ENCODE peak calls at places on chromosomes 4 and X, in nine cellular contexts. J is fibroblast of lung, N is foreskin keratinocyte, Y is GM23338, R is aorta, G is GM23248, F is GM12878, L is RWPE1, D is kidney. U is an unnamed sample.

GRCh38 chr4:8427761-8428287 is 12.7 kb downstream of the ACOX3 start:
- DNase-seq in J (peak), G (peak), N (no peak), Y (peak), R (no peak), L (no peak), D (no peak), F (no peak), U (no peak)

GRCh38 chr4:1126506-1126905 is 13.1 kb upstream of the RNF212 start:
- DNase-seq in L (no peak), D (no peak), J (peak), R (no peak), G (peak), F (no peak), N (no peak), Y (no peak), U (no peak)

GRCh38 chr4:153318696-153319320 is 25.7 kb upstream of the MND1 start:
- DNase-seq in J (peak), F (no peak), L (peak), R (no peak), N (no peak), Y (peak), G (peak), D (no peak), U (no peak)

GRCh38 chr4:48042979-48043461 is 26.4 kb downstream of the NIPAL1 start:
- DNase-seq in J (no peak), R (no peak), N (peak), D (no peak), L (no peak), G (no peak), Y (no peak), F (no peak), U (no peak)

GRCh38 chr4:879730-880079 is 52.4 kb downstream of the GAK start:
- DNase-seq in J (no peak), L (no peak), R (no peak), Y (no peak), N (no peak), G (no peak), F (peak), D (no peak), U (no peak)

GRCh38 chr4:69832326-69833030 is 27.5 kb downstream of the SULT1E1 start:
- DNase-seq in D (no peak), L (no peak), G (no peak), R (no peak), J (no peak), Y (no peak), N (no peak), F (no peak), U (no peak)

GRCh38 chr4:126992910-126993309 is 639.8 kb upstream of the INTU start:
- DNase-seq in J (no peak), G (no peak), D (no peak), N (no peak), R (no peak), F (no peak), Y (no peak), L (no peak), U (no peak)

GRCh38 chr4:169103966-169104412 is 93.9 kb upstream of the CBR4 start:
- DNase-seq in J (no peak), G (no peak), F (no peak), L (peak), N (peak), Y (peak), D (no peak), R (no peak), U (no peak)

GRCh38 chrX:131812847-131813825 is 210.0 kb upstream of the STK26 start:
- DNase-seq in G (peak), L (no peak), R (peak), D (peak), Y (no peak), J (peak), N (no peak), F (peak), U (no peak)

GRCh38 chr4:171308661-171309060 is 504.5 kb upstream of the GALNTL6 start:
- DNase-seq in N (no peak), R (no peak), D (no peak), L (no peak), Y (no peak), G (no peak), J (no peak), F (no peak), U (no peak)

GRCh38 chr4:150581206-150581605 is 745 bp upstream of the MAB21L2 start:
- DNase-seq in N (no peak), F (no peak), L (no peak), J (no peak), D (no peak), R (no peak), G (no peak), Y (no peak), U (no peak)

GRCh38 chr4:15318621-15319348 is 109.0 kb upstream of the C1QTNF7 start:
- DNase-seq in L (no peak), G (peak), N (no peak), R (no peak), Y (no peak), D (no peak), F (no peak), J (peak), U (no peak)

GRCh38 chr4:1010522-1011021 is 854 bp upstream of the FGFRL1 start:
- DNase-seq in F (no peak), D (peak), J (peak), N (peak), L (peak), Y (peak), G (peak), R (peak), U (peak)

GRCh38 chr4:52203351-52203750 is 152.2 kb downstream of the SPATA18 start:
- DNase-seq in R (no peak), N (no peak), G (peak), D (no peak), Y (no peak), J (no peak), L (no peak), F (no peak), U (no peak)

GRCh38 chr4:45580306-45580705 is 543.5 kb downstream of the GABRG1 start:
- DNase-seq in Y (no peak), L (no peak), D (no peak), R (no peak), J (no peak), F (no peak), G (no peak), N (no peak), U (no peak)

GRCh38 chr4:234178-234577 is 71.1 kb downstream of the ZNF732 start:
- DNase-seq in D (no peak), J (no peak), L (no peak), F (no peak), N (no peak), Y (peak), G (no peak), R (no peak), U (no peak)

GRCh38 chr4:121256346-121256745 is 92.2 kb upstream of the TNIP3 start:
- DNase-seq in L (peak), G (peak), Y (no peak), F (peak), J (peak), D (no peak), N (peak), R (no peak), U (peak)

GRCh38 chr4:98603683-98604573 is 54.5 kb downstream of the TSPAN5 start:
- DNase-seq in N (no peak), D (no peak), F (no peak), R (no peak), J (peak), L (no peak), Y (no peak), G (peak), U (no peak)

GRCh38 chr4:172308078-172308477 is 494.9 kb downstream of the GALNTL6 start:
- DNase-seq in G (no peak), R (no peak), L (no peak), N (no peak), D (no peak), Y (no peak), F (no peak), J (no peak), U (no peak)

GRCh38 chr4:183411291-183411861 is 33.1 kb upstream of the CDKN2AIP start:
- DNase-seq in J (no peak), R (peak), Y (no peak), G (no peak), F (peak), N (no peak), L (no peak), D (no peak), U (peak)

GRCh38 chrX:84175943-84176342 is 12.1 kb downstream of the RPS6KA6 start:
- DNase-seq in F (no peak), L (no peak), N (no peak), J (no peak), Y (no peak), R (no peak), D (no peak), G (no peak), U (no peak)

GRCh38 chr4:89823416-89823815 is 13.5 kb downstream of the SNCA start:
- DNase-seq in G (peak), J (peak), L (no peak), R (no peak), D (no peak), F (no peak), N (no peak), Y (no peak), U (no peak)

GRCh38 chr4:2085496-2085901 is 26.4 kb downstream of the NAT8L start:
- DNase-seq in R (no peak), N (peak), L (peak), Y (no peak), F (no peak), J (no peak), D (peak), G (no peak), U (peak)

GRCh38 chr4:105895324-105895608 is at the start of gene NPNT:
- DNase-seq in N (no peak), R (no peak), F (no peak), Y (peak), G (no peak), J (peak), L (peak), D (peak), U (no peak)
- H3K27ac ChIP-seq in N (peak), R (peak), F (peak), Y (no peak), G (no peak), J (no peak), L (peak), D (peak), U (no peak)

GRCh38 chr4:112511294-112512118 is 4.5 kb downstream of the NEUROG2 start:
- DNase-seq in Y (peak), L (no peak), R (no peak), F (no peak), G (no peak), N (no peak), J (no peak), D (no peak), U (no peak)
- H3K27ac ChIP-seq in Y (no peak), L (no peak), R (no peak), F (no peak), G (no peak), N (no peak), J (no peak), D (no peak), U (no peak)

GRCh38 chr4:3436798-3437581 is 4.8 kb upstream of the HGFAC start:
- DNase-seq in G (peak), F (peak), R (no peak), N (peak), D (peak), J (peak), Y (no peak), L (peak), U (peak)

GRCh38 chr4:3438847-3439180 is 3.0 kb upstream of the HGFAC start:
- DNase-seq in G (no peak), N (no peak), L (no peak), J (no peak), Y (no peak), D (no peak), R (no peak), F (no peak), U (no peak)

GRCh38 chr4:3439391-3439790 is 2.4 kb upstream of the HGFAC start:
- DNase-seq in J (no peak), Y (no peak), N (no peak), F (no peak), G (no peak), D (peak), L (no peak), R (no peak), U (no peak)

GRCh38 chr4:3437582-3437936 is 4.2 kb upstream of the HGFAC start:
- DNase-seq in J (no peak), D (peak), L (no peak), N (peak), Y (no peak), F (no peak), R (no peak), G (no peak), U (no peak)

GRCh38 chr4:3437998-3438846 is 3.5 kb upstream of the HGFAC start:
- DNase-seq in Y (no peak), N (no peak), D (peak), G (no peak), J (no peak), L (no peak), F (no peak), R (no peak), U (no peak)
- H3K27ac ChIP-seq in Y (no peak), N (no peak), D (no peak), G (no peak), J (no peak), L (peak), F (no peak), R (no peak), U (peak)

GRCh38 chrX:2692221-2693122 is 1.4 kb downstream of the CD99 start:
- DNase-seq in F (no peak), G (peak), L (no peak), J (peak), D (no peak), R (peak), Y (peak), N (no peak), U (no peak)

GRCh38 chrX:2696698-2697215 is 5.7 kb downstream of the CD99 start:
- DNase-seq in R (no peak), J (peak), G (peak), Y (no peak), F (peak), D (no peak), L (peak), N (peak), U (peak)

GRCh38 chrX:2693526-2694002 is 2.5 kb downstream of the CD99 start:
- DNase-seq in R (no peak), L (no peak), J (no peak), F (no peak), N (no peak), D (no peak), Y (no peak), G (peak), U (no peak)

GRCh38 chrX:2693123-2693438 is 2.0 kb downstream of the CD99 start:
- DNase-seq in G (peak), F (no peak), L (no peak), Y (no peak), N (no peak), D (no peak), R (no peak), J (no peak), U (no peak)

DNA sequence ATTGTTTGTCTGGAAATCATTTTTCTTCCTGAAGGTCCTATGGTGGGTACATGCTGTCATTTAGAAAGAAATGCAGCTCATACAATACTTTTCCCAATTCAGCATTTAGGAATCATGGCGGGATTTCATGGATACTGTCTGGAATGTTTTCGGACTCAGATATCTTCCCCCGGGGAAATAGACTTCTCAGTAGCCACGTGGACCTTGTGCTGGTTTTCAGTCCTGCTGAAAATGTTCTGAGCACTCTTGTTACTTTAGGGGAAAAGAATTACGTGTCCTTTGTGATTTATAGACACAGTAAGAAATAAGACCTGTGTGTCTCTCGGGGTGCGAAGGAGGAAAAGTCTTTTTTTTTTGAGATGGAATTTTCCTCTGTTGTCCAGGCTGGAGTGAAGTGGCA is 3.8 kb downstream of the CD99 start:
- DNase-seq in F (no peak), G (peak), R (no peak), Y (no peak), D (no peak), L (no peak), N (no peak), J (no peak), U (no peak)
- H3K27ac ChIP-seq in F (no peak), G (peak), R (no peak), Y (no peak), D (no peak), L (no peak), N (peak), J (peak), U (no peak)

DNA sequence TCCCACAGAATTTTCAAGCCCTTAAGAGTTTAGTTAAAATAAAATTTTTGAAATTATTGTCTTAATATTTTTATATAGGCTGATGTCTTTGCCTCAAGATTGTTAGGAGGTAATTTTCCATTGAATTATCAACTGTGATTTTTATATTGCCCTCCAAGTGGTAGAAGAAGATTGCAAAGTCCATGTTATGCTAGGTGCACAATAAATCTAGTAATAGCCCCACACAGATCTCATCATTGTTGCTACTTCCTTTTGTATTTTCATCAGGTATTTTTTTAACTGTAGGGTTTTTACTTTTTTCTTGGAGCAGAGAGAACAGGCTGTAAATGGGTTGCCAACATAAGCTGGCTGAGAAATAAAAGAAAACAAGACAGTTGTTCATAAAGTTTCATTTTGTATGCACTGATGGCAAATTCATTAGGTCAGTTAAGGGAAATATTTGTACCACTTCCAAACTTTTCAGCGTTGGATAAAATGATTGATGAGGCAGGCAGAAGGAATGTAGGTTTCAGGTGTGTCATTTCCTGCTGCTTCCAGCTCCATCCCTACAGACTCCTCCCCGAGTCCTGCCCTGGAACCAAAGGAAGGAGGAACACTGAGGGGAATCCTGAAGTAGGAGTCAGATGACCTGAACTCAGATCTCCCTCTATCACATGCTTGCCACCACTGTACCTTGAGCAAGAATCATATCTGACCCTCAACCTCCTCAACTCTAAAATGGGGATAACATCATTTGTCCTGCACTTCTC is 105.5 kb downstream of the PRRG1 start:
- DNase-seq in Y (peak), R (no peak), J (peak), G (peak), L (peak), F (no peak), D (no peak), N (peak), U (peak)
- H3K27ac ChIP-seq in Y (no peak), R (no peak), J (no peak), G (no peak), L (no peak), F (no peak), D (no peak), N (peak), U (peak)

GRCh38 chrX:41027388-41027787 is 57.9 kb upstream of the USP9X start:
- DNase-seq in G (peak), L (peak), N (peak), Y (peak), F (no peak), R (no peak), D (no peak), J (peak), U (no peak)
- H3K27ac ChIP-seq in G (peak), L (peak), N (no peak), Y (peak), F (no peak), R (no peak), D (no peak), J (peak), U (peak)

GRCh38 chrX:13103111-13103913 is 58.9 kb upstream of the FAM9C start:
- DNase-seq in R (no peak), D (no peak), Y (no peak), G (peak), J (no peak), F (no peak), L (no peak), N (no peak), U (no peak)
- H3K27ac ChIP-seq in R (no peak), D (peak), Y (no peak), G (peak), J (no peak), F (no peak), L (no peak), N (peak), U (peak)

DNA sequence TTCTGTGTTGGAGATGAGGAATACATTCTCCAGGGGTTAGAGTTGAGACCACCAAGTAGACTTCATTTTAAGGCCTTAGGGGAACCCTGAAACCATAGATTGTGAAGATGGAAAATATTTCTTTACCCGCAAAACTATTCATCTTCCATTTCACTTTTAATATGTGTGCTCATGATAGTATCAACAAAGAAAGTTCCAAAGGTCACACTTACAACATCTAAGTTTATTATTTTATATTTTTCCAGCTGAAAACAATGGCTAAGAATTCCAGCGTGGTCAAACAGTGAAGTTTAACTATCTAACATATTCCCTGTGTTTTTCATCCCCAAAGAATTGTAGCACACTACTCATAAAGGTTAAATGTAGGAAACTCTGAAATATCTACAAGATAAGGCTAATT is 214.5 kb upstream of the GIMD1 start:
- DNase-seq in G (no peak), J (peak), N (no peak), L (no peak), F (no peak), R (no peak), D (no peak), Y (no peak), U (no peak)
- H3K27ac ChIP-seq in G (peak), J (no peak), N (no peak), L (no peak), F (no peak), R (no peak), D (no peak), Y (no peak), U (peak)

GRCh38 chrX:31331045-31331444 is 259.2 kb upstream of the FTHL17 start:
- DNase-seq in R (no peak), N (no peak), Y (no peak), G (no peak), F (no peak), L (no peak), D (no peak), J (peak), U (no peak)
- H3K27ac ChIP-seq in R (no peak), N (no peak), Y (no peak), G (no peak), F (no peak), L (no peak), D (no peak), J (no peak), U (no peak)

GRCh38 chrX:41084360-41085104 is 713 bp upstream of the USP9X start:
- DNase-seq in Y (peak), L (peak), D (peak), J (peak), R (peak), F (peak), N (peak), G (peak), U (peak)

GRCh38 chrX:41085105-41085882 is at the start of gene USP9X:
- DNase-seq in G (peak), L (peak), F (peak), J (peak), D (peak), R (peak), N (peak), Y (peak), U (peak)

GRCh38 chrX:41087219-41087618 is 2.0 kb downstream of the USP9X start:
- DNase-seq in D (no peak), G (no peak), R (no peak), F (no peak), Y (no peak), L (no peak), J (no peak), N (no peak), U (no peak)

GRCh38 chrX:41085883-41086626 is 810 bp downstream of the USP9X start:
- DNase-seq in L (peak), D (peak), J (peak), G (peak), F (no peak), R (peak), Y (peak), N (no peak), U (no peak)

DNA sequence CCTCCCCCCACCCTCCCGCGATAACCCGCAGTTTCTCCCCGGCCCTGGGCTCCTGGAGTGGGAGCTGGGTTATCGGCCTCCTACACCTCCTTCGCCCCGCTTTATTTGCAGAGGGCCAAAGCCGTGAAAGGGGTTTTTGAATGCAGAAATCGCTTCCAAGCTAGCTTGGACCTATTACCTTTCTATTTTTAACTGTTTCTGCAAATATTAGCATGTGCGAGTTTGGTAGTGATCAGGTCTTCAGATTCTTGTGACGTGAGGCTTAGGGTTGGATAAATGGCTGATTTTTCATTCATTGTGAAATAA is 1.3 kb downstream of the USP9X start:
- DNase-seq in Y (no peak), D (no peak), J (no peak), F (no peak), L (no peak), G (no peak), N (no peak), R (no peak), U (no peak)
- H3K27ac ChIP-seq in Y (peak), D (peak), J (peak), F (peak), L (peak), G (peak), N (peak), R (peak), U (peak)